ENCODE peak calls at places on chromosomes 6 and 20, in six cellular contexts. K is EL; A is LoVo; S is naive thymus-derived CD4-positive, alpha-beta T cell; V is kidney epithelial cell; F is fibroblast of the aortic adventitia. E is an unnamed sample.

GRCh38 chr6:63527658-63528514 is 44.4 kb upstream of the LOC128125822 start:
- DNase-seq in K (peak), A (peak), S (no peak), V (peak), F (peak), E (no peak)

GRCh38 chr6:132213732-132214131 is 187.5 kb downstream of the MOXD1 start:
- DNase-seq in K (no peak), A (no peak), S (no peak), V (no peak), F (no peak), E (no peak)

GRCh38 chr20:43682446-43682845 is 15.5 kb downstream of the MYBL2 start:
- DNase-seq in K (no peak), A (no peak), S (no peak), V (no peak), F (no peak), E (no peak)

GRCh38 chr6:1129141-1129540 is 182.8 kb upstream of the FOXQ1 start:
- DNase-seq in K (no peak), A (no peak), S (no peak), V (no peak), F (peak), E (no peak)

GRCh38 chr6:34436803-34437643 is 11.2 kb upstream of the RPS10 start:
- DNase-seq in K (no peak), A (no peak), S (no peak), V (no peak), F (no peak), E (no peak)

GRCh38 chr20:50003253-50003656 is 20.5 kb downstream of the SNAI1 start:
- DNase-seq in K (peak), A (no peak), S (no peak), V (peak), F (peak), E (no peak)

GRCh38 chr20:23082846-23083552 is 3.1 kb downstream of the CD93 start:
- DNase-seq in K (no peak), A (no peak), S (no peak), V (no peak), F (no peak), E (no peak)

GRCh38 chr20:10376271-10377075 is 57.5 kb downstream of the MKKS start:
- DNase-seq in K (peak), A (no peak), S (no peak), V (peak), F (peak), E (no peak)

GRCh38 chr6:166929534-166930189 is 26.7 kb downstream of the RNASET2 start:
- DNase-seq in K (no peak), A (no peak), S (no peak), V (no peak), F (no peak), E (no peak)

GRCh38 chr6:88365230-88365629 is 199.1 kb upstream of the CNR1 start:
- DNase-seq in K (no peak), A (no peak), S (no peak), V (no peak), F (no peak), E (no peak)

GRCh38 chr6:113879186-113880096 is 22.3 kb downstream of the MARCKS start:
- DNase-seq in K (peak), A (peak), S (no peak), V (no peak), F (peak), E (peak)

GRCh38 chr6:82363368-82364086 is at the start of gene TPBG:
- DNase-seq in K (peak), A (peak), S (no peak), V (no peak), F (peak), E (no peak)

E was measured in Jurkat, Clone E6-1.